ENCODE peak calls at places on chromosome 13, in four cellular contexts. S is GM12878, Y is SK-N-SH, Q is HepG2. P is an unnamed sample.

GRCh38 chr13:114230117-114230516 is 4.6 kb upstream of the CDC16 start:
- DNase-seq in Q (no peak), Y (no peak), S (no peak), P (peak; percentile 28)

GRCh38 chr13:110445722-110446569 is 115.6 kb downstream of the RAB20 start:
- DNase-seq in Q (no peak), S (no peak), Y (no peak), P (no peak)

GRCh38 chr13:113634279-113635047 is 23.5 kb downstream of the ATP4B start:
- DNase-seq in Y (no peak), S (no peak), Q (no peak), P (no peak)

GRCh38 chr13:33639158-33639557 is 178.8 kb upstream of the RFC3 start:
- DNase-seq in S (no peak), Q (peak; percentile 66), Y (no peak), P (no peak)

GRCh38 chr13:106561551-106562170 is 6.3 kb downstream of the ARGLU1 start:
- DNase-seq in S (peak; percentile 55), Q (no peak), Y (no peak), P (no peak)

GRCh38 chr13:49622174-49622946 is 5.9 kb upstream of the ARL11 start:
- DNase-seq in Y (no peak), Q (peak; percentile 48), S (no peak), P (no peak)

GRCh38 chr13:83881917-83882625 is at the start of gene SLITRK1:
- DNase-seq in Y (peak; percentile 16), Q (no peak), S (peak; percentile 9), P (no peak)

GRCh38 chr13:90562388-90562787 is 785.1 kb upstream of the MIR17HG start:
- DNase-seq in Q (no peak), Y (no peak), S (no peak), P (no peak)

GRCh38 chr13:33208290-33208990 is 77.1 kb downstream of the STARD13 start:
- DNase-seq in S (no peak), Y (no peak), Q (no peak), P (no peak)

GRCh38 chr13:22505489-22505888 is 675.3 kb upstream of the SGCG start:
- DNase-seq in Y (no peak), S (no peak), Q (no peak), P (no peak)

GRCh38 chr13:113651511-113652403 is 6.2 kb downstream of the ATP4B start:
- DNase-seq in S (no peak), Q (no peak), Y (no peak), P (no peak)

GRCh38 chr13:40982772-40983171 is 36.3 kb downstream of the ELF1 start:
- DNase-seq in S (peak; percentile 84), Q (no peak), Y (peak; percentile 38), P (peak; percentile 53)

GRCh38 chr13:80131204-80131603 is 209.7 kb downstream of the SPRY2 start:
- DNase-seq in Q (no peak), S (no peak), Y (peak; percentile 56), P (no peak)

GRCh38 chr13:78241278-78241919 is 322.8 kb upstream of the EDNRB start:
- DNase-seq in Y (peak; percentile 49), S (no peak), Q (peak; percentile 27), P (peak; percentile 6)

GRCh38 chr13:106858910-106859309 is 291.0 kb upstream of the ARGLU1 start:
- DNase-seq in Q (no peak), S (no peak), Y (no peak), P (no peak)

GRCh38 chr13:83121904-83122303 is 760.4 kb downstream of the SLITRK1 start:
- DNase-seq in S (no peak), Q (no peak), Y (no peak), P (no peak)

GRCh38 chr13:51222510-51223283 is 499 bp downstream of the FAM124A start:
- DNase-seq in Q (no peak), Y (no peak), S (no peak), P (no peak)

GRCh38 chr13:98450495-98451167 is 126.3 kb downstream of the STK24 start:
- DNase-seq in Y (no peak), S (no peak), Q (peak; percentile 19), P (no peak)

GRCh38 chr13:106110241-106110855 is 425.1 kb downstream of the EFNB2 start:
- DNase-seq in Q (no peak), Y (no peak), S (no peak), P (no peak)

GRCh38 chr13:106796280-106797047 is 228.5 kb upstream of the ARGLU1 start:
- DNase-seq in Y (no peak), Q (no peak), S (peak; percentile 9), P (no peak)

GRCh38 chr13:109968876-109969577 is 182.6 kb upstream of the IRS2 start:
- DNase-seq in Q (no peak), Y (no peak), S (no peak), P (no peak)

GRCh38 chr13:27920677-27921420 is 1.0 kb downstream of the PDX1 start:
- DNase-seq in S (no peak), Q (no peak), Y (peak; percentile 39), P (no peak)

GRCh38 chr13:27918918-27919255 is 913 bp upstream of the PDX1 start:
- DNase-seq in Y (no peak), S (no peak), Q (no peak), P (no peak)

GRCh38 chr13:27921421-27921960 is 1.7 kb downstream of the PDX1 start:
- DNase-seq in Q (no peak), Y (peak; percentile 34), S (no peak), P (no peak)

GRCh38 chr13:27919299-27919933 is 384 bp upstream of the PDX1 start:
- DNase-seq in S (no peak), Y (no peak), Q (peak; percentile 12), P (peak; percentile 53)

GRCh38 chr13:27919934-27920676 is at the start of gene PDX1:
- DNase-seq in Y (peak; percentile 70), Q (no peak), S (no peak), P (no peak)
- TF ChIP-seq NFIC in Y (no peak), Q (no peak), S (no peak), P (no peak)

GRCh38 chr13:39779337-39780270 is 124.1 kb downstream of the COG6 start:
- DNase-seq in S (no peak), Y (no peak), Q (no peak), P (no peak)
- TF ChIP-seq NFIC in S (no peak), Y (peak; percentile 94), Q (no peak), P (no peak)

GRCh38 chr13:97015661-97016350 is 21.5 kb upstream of the OXGR1 start:
- DNase-seq in Y (no peak), Q (no peak), S (no peak), P (no peak)

GRCh38 chr13:97020194-97020593 is 25.9 kb upstream of the OXGR1 start:
- DNase-seq in Y (no peak), S (no peak), Q (no peak), P (no peak)

GRCh38 chr13:97018029-97018819 is 23.9 kb upstream of the OXGR1 start:
- DNase-seq in Q (peak; percentile 36), Y (peak; percentile 41), S (no peak), P (peak; percentile 16)

GRCh38 chr13:97020689-97021240 is 26.5 kb upstream of the OXGR1 start:
- DNase-seq in Q (no peak), S (no peak), Y (no peak), P (no peak)

DNA sequence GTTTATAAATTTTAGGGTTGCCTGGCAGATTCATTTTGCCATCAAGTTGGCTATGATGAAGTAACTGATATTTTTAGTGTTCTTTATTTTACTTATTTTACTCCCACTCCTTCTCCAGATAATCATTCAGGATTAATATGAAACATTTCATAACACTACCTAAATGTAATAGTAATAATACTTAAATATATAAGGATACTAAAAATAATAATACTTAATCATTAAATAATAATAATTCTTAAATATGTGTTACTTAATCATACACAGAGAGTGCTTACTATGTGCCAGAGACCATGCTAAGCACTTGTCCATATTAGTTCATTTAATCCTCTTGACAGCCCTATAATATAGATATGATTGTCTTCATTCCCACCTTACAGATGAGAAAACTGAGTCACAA is 23.0 kb upstream of the OXGR1 start:
- DNase-seq in Y (no peak), Q (no peak), S (no peak), P (no peak)
- TF ChIP-seq NFIC in Y (no peak), Q (no peak), S (no peak), P (no peak)

GRCh38 chr13:30078059-30078458 is 227.6 kb upstream of the UBL3 start:
- DNase-seq in Q (no peak), Y (no peak), S (no peak), P (no peak)

GRCh38 chr13:30077338-30077737 is 226.9 kb upstream of the UBL3 start:
- DNase-seq in S (no peak), Y (no peak), Q (no peak), P (no peak)

GRCh38 chr13:30074955-30075614 is 224.7 kb upstream of the UBL3 start:
- DNase-seq in Y (no peak), S (no peak), Q (no peak), P (no peak)

GRCh38 chr13:30072818-30073186 is 222.4 kb upstream of the UBL3 start:
- DNase-seq in S (no peak), Q (no peak), Y (no peak), P (no peak)

DNA sequence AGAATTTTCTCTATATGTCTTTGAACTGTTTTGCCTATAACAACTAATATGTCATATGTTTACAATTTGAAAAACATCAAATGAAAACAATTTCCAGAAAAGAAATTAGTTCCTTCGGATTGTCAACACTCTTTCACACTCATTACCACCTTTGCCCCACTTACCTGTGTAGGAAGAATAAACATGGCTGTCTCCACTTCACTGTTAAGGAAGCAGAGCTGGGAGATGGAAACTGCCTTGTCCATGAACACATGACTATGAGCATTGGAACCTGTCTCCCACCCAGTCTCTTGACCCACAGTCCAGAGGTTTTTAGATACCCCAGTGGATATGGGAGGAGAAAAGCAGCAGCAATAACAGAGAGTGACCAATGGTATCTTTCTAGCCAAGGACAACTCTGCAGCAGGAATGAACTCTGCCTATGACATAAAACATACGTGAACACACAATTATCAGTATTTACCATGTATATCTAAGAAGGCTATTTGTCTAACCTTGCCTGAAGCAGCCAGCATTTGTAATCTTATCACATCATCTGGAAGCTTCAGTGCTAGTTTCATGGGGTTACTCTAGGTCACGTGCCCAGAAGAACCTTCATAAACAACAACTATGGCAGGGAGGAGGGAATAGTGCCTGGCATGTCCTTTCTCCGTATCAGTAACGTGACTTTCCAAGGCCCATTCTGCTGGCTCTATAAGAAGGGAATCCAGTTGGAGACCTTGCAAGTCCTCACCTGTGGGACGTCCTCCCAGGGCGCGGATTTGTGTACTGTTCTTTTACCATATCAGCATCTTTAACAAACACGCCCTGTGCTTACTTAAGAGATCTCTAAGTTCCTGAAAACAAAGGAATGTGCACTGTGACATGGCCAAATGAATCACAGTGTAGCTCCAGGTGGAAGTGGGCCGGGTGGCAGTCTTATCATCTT is 221.7 kb upstream of the UBL3 start:
- DNase-seq in S (no peak), Y (peak; percentile 37), Q (no peak), P (no peak)
- TF ChIP-seq NFIC in S (no peak), Y (no peak), Q (no peak), P (no peak)

DNA sequence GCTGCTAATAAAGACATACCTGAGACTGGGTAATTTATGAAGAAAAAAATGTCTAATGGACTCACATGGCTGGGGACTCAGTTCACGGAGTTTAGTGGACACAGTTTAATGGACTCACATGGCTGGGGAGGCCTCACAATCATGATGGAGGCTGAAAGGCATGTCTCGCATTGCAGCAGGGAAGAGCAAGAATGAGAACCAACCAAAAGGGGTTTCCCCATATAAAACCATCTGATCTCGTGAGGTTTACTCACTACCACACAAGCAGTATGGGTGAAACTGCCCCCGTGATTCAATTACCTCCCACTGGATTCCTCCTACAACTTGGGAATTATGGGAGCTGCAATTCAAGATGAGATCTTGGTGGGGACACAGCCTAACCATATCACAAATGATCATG is 1181.2 kb downstream of the PCDH9 start:
- DNase-seq in Q (no peak), Y (no peak), S (no peak), P (no peak)
- TF ChIP-seq NFIC in Q (no peak), Y (no peak), S (no peak), P (no peak)